ENCODE peak calls at places on chromosomes 4 and X, in eight cellular contexts. U is tibial artery, I is nephron progenitor cell, C is cardiac muscle cell, Q is endothelial cell, Y is left ventricle myocardium superior, S is COR-L47, E is T-helper 2 cell. A is an unnamed sample.
A peak's percentile ranks its signal among the peaks of the same experiment; 100 is the strongest.

GRCh38 chr4:104093247-104093646 is 373.5 kb upstream of the TACR3 start:
- DNase-seq in U (no peak), I (no peak), E (no peak), Y (no peak), Q (no peak), S (no peak), C (no peak), A (no peak)

GRCh38 chr4:31518796-31519250 is 798.7 kb downstream of the PCDH7 start:
- DNase-seq in I (no peak), C (no peak), S (no peak), U (no peak), E (no peak), Y (no peak), Q (no peak), A (no peak)

GRCh38 chrX:109918753-109919152 is 84.2 kb upstream of the TMEM164 start:
- DNase-seq in E (no peak), I (no peak), C (no peak), Q (no peak), S (no peak), U (no peak), Y (no peak), A (no peak)

GRCh38 chrX:68945603-68946228 is 116.9 kb downstream of the EFNB1 start:
- DNase-seq in U (no peak), C (no peak), Q (peak; percentile 19), I (no peak), S (no peak), Y (no peak), E (no peak), A (no peak)

GRCh38 chrX:120625366-120625765 is 4.5 kb downstream of the C1GALT1C1 start:
- DNase-seq in U (no peak), I (no peak), E (no peak), Q (no peak), S (no peak), C (no peak), Y (no peak), A (no peak)

GRCh38 chr4:153451931-153452660 is 14.1 kb upstream of the TMEM131L start:
- DNase-seq in E (no peak), Q (no peak), U (no peak), Y (no peak), I (no peak), S (no peak), C (peak; percentile 21), A (no peak)

GRCh38 chr4:6466756-6467381 is 5.5 kb downstream of the PPP2R2C start:
- DNase-seq in I (no peak), U (no peak), E (no peak), C (no peak), Q (no peak), S (no peak), Y (no peak), A (no peak)

GRCh38 chr4:31045724-31046318 is 325.7 kb downstream of the PCDH7 start:
- DNase-seq in U (no peak), S (peak; percentile 63), C (peak; percentile 13), Y (no peak), I (peak; percentile 3), Q (peak; percentile 4), E (no peak), A (peak; percentile 72)

GRCh38 chr4:47972721-47973120 is 43.8 kb downstream of the CNGA1 start:
- DNase-seq in Q (no peak), U (no peak), E (no peak), S (no peak), Y (no peak), I (no peak), C (no peak), A (no peak)